ENCODE peak calls at places on chromosomes 11 and 22, in eight cellular contexts. D is right lobe of liver; I is kidney; F is thoracic aorta; M is keratinocyte; R is stomach; P is H9; Y is CD4-positive, alpha-beta memory T cell. N is an unnamed sample. For H3K9me3, the result is how much of the 10 kb centered on the place peaks cover.

GRCh38 chr11:128733440-128734115 is 39.7 kb downstream of the FLI1 start:
- DNase-seq in F (no peak), R (no peak), D (no peak), M (no peak), P (peak), Y (no peak), I (no peak), N (no peak)

GRCh38 chr11:64787526-64788320 is 9.4 kb upstream of the SF1 start:
- DNase-seq in M (no peak), R (peak), Y (peak), F (no peak), P (peak), I (peak), D (peak), N (peak)

GRCh38 chr11:93783767-93784151 is 323 bp upstream of the MED17 start:
- DNase-seq in F (no peak), I (no peak), M (no peak), Y (no peak), D (no peak), R (no peak), P (no peak), N (no peak)

GRCh38 chr11:115275045-115275444 is 229.2 kb downstream of the CADM1 start:
- DNase-seq in M (no peak), F (no peak), D (no peak), Y (no peak), I (no peak), R (no peak), P (no peak), N (no peak)

GRCh38 chr22:40322818-40323447 is 23.4 kb upstream of the ADSL start:
- DNase-seq in I (no peak), M (no peak), Y (no peak), R (no peak), P (no peak), F (no peak), D (no peak), N (no peak)

GRCh38 chr22:47177334-47177815 is 414.9 kb downstream of the TBC1D22A start:
- DNase-seq in M (no peak), P (peak), D (no peak), Y (no peak), F (no peak), R (no peak), I (peak), N (peak)

GRCh38 chr22:47203554-47203991 is 441.1 kb downstream of the TBC1D22A start:
- DNase-seq in R (peak), P (no peak), D (peak), F (no peak), M (no peak), Y (no peak), I (no peak), N (no peak)

GRCh38 chr22:42683599-42684283 is 34.5 kb upstream of the CYB5R3 start:
- DNase-seq in Y (no peak), D (no peak), R (no peak), P (no peak), M (no peak), I (peak), F (no peak), N (no peak)

GRCh38 chr22:27133951-27134664 is 476.7 kb downstream of the MIAT start:
- DNase-seq in F (no peak), Y (no peak), R (peak), P (no peak), I (no peak), M (peak), D (no peak), N (peak)

GRCh38 chr11:15704064-15704463 is 589.3 kb downstream of the INSC start:
- DNase-seq in Y (no peak), D (no peak), I (no peak), R (peak), F (no peak), P (no peak), M (no peak), N (no peak)

GRCh38 chr22:19463491-19464469 is 15.2 kb downstream of the UFD1 start:
- DNase-seq in R (no peak), D (no peak), F (no peak), M (peak), I (peak), P (no peak), Y (no peak), N (no peak)

GRCh38 chr11:72871089-72871488 is 56.9 kb downstream of the ATG16L2 start:
- DNase-seq in M (no peak), I (no peak), Y (no peak), P (no peak), D (no peak), R (no peak), F (no peak), N (no peak)

GRCh38 chr11:68749501-68750196 is 1.7 kb downstream of the TESMIN start:
- DNase-seq in D (no peak), I (no peak), M (no peak), Y (no peak), F (no peak), R (no peak), P (peak), N (no peak)

GRCh38 chr22:47757741-47758140 is 995.3 kb downstream of the TBC1D22A start:
- DNase-seq in I (no peak), F (no peak), D (no peak), Y (no peak), R (no peak), M (no peak), P (no peak), N (no peak)

GRCh38 chr11:122910775-122911174 is 28.2 kb downstream of the JHY start:
- DNase-seq in D (no peak), Y (no peak), R (no peak), F (no peak), M (no peak), P (no peak), I (no peak), N (no peak)

GRCh38 chr22:27980424-27981148 is 61.5 kb upstream of the PITPNB start:
- DNase-seq in D (peak), I (no peak), P (peak), F (no peak), R (no peak), M (no peak), Y (no peak), N (no peak)

GRCh38 chr22:39431821-39432251 is 25.0 kb upstream of the MGAT3 start:
- DNase-seq in I (peak), M (no peak), Y (no peak), R (no peak), F (peak), P (no peak), D (no peak), N (no peak)

GRCh38 chr11:99368579-99368978 is 347.8 kb downstream of the CNTN5 start:
- DNase-seq in P (no peak), Y (no peak), D (no peak), R (no peak), F (no peak), M (no peak), I (no peak), N (no peak)

GRCh38 chr11:118051611-118052461 is 25.0 kb upstream of the TMPRSS4 start:
- DNase-seq in M (no peak), Y (peak), R (peak), F (no peak), P (no peak), D (peak), I (no peak), N (no peak)

GRCh38 chr11:33376331-33377099 is 119.3 kb downstream of the HIPK3 start:
- DNase-seq in P (peak), M (no peak), D (no peak), Y (no peak), I (peak), F (no peak), R (no peak), N (no peak)

GRCh38 chr11:3174387-3174786 is 9.3 kb upstream of the OSBPL5 start:
- DNase-seq in I (no peak), M (no peak), D (no peak), Y (no peak), F (no peak), P (no peak), R (no peak), N (no peak)

GRCh38 chr11:35617687-35618496 is at the start of gene FJX1:
- DNase-seq in D (peak), F (no peak), M (no peak), R (no peak), P (peak), Y (peak), I (peak), N (no peak)

GRCh38 chr11:94938399-94939055 is 34.8 kb downstream of the CWC15 start:
- DNase-seq in M (no peak), P (no peak), D (peak), Y (no peak), R (no peak), F (no peak), I (peak), N (peak)

GRCh38 chr11:121899534-121899933 is 216.5 kb downstream of the BLID start:
- DNase-seq in F (no peak), D (no peak), I (no peak), P (no peak), R (no peak), M (no peak), Y (no peak), N (no peak)

GRCh38 chr11:117597083-117597482 is 199.9 kb downstream of the DSCAML1 start:
- DNase-seq in R (no peak), P (peak), M (peak), F (no peak), D (no peak), Y (peak), I (no peak), N (no peak)

GRCh38 chr11:2511421-2512369 is 66.9 kb downstream of the KCNQ1 start:
- DNase-seq in R (peak), I (peak), F (no peak), Y (no peak), D (peak), P (no peak), M (no peak), N (no peak)

GRCh38 chr11:73965076-73965763 is 14.4 kb downstream of the DNAJB13 start:
- DNase-seq in D (no peak), P (no peak), I (no peak), M (no peak), F (no peak), Y (no peak), R (no peak), N (no peak)

GRCh38 chr11:17750013-17750816 is 15.6 kb downstream of the KCNC1 start:
- DNase-seq in R (no peak), F (no peak), I (peak), M (no peak), D (no peak), Y (no peak), P (no peak), N (no peak)

GRCh38 chr22:43478621-43479285 is 66.9 kb downstream of the MPPED1 start:
- DNase-seq in F (no peak), I (peak), R (no peak), D (no peak), M (no peak), P (no peak), Y (no peak), N (no peak)

GRCh38 chr11:45928535-45929215 is 6.2 kb downstream of the LARGE2 start:
- DNase-seq in R (no peak), P (peak), I (peak), D (peak), F (no peak), Y (no peak), M (peak), N (no peak)

GRCh38 chr11:50088231-50088630 is 55.6 kb downstream of the OR4C45 start:
- DNase-seq in P (no peak), R (no peak), Y (no peak), I (no peak), M (no peak), D (no peak), F (no peak), N (no peak)
- H3K9me3 ChIP-seq in P (half or more), R (under half), Y (under half), I (under half), M (under half), D (under half), F (under half), N (under half)

GRCh38 chr11:125132071-125132470 is 20.6 kb upstream of the TMEM218 start:
- DNase-seq in R (no peak), I (no peak), D (no peak), P (no peak), M (no peak), Y (no peak), F (no peak), N (no peak)
- H3K9me3 ChIP-seq in R (under half), I (under half), D (under half), P (under half), M (under half), Y (under half), F (under half), N (under half)

DNA sequence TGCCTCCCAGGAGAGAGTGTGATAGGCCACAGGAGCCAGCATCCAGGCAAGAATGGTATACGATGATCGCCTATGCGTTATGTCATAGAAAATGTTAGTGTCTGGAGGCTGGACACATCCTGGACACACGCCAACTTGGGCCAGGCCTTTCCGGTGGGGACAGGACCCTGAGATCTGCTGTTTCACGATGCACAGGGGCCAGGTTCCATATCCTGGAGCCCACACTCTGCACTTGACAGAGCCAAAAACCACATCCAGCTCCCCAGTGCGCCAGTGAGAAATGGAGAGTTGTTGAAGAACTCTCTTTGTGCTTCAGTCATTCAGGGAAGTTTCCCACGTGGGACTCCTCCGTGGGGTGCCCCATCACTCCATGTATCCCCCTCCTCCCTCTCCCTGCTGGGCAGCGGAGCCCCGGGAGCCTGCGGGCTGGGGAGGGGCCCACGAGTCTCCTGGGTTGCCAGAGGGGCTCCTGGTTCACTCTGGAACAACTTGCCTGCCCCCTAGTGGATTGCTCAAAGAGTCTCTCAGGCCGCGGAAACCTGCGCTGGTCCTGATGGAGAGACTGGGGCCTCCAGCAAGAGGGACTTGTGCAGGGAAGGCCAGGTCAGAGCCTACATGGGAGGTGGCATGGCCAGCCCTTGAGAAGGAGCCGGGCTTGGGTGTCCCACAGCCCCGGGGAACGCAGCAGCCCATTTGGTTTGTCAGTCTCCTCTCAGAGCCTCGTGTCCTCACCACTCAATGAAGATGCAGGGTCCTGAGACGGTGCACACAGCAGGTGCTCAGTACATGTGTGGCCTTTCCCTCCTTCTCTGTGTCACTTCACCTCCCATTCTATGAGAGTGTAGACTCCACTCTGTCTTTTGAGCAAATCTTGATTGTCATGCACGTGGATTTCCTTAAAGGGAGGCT is 10.2 kb upstream of the LRRC32 start:
- DNase-seq in Y (peak), F (no peak), D (peak), M (no peak), I (no peak), P (peak), R (peak), N (peak)
- H3K9me3 ChIP-seq in Y (under half), F (under half), D (under half), M (under half), I (under half), P (under half), R (under half), N (under half)

GRCh38 chr11:1092145-1092670 is 17.5 kb downstream of the MUC2 start:
- DNase-seq in I (peak), M (no peak), Y (no peak), D (no peak), P (no peak), R (no peak), F (no peak), N (no peak)

GRCh38 chr11:1089738-1090599 is 15.3 kb downstream of the MUC2 start:
- DNase-seq in F (no peak), Y (no peak), P (no peak), D (no peak), M (no peak), I (peak), R (no peak), N (no peak)

GRCh38 chr11:1092919-1093318 is 18.2 kb downstream of the MUC2 start:
- DNase-seq in D (no peak), P (no peak), M (no peak), Y (no peak), F (no peak), I (no peak), R (no peak), N (no peak)

GRCh38 chr11:1090600-1091331 is 16.1 kb downstream of the MUC2 start:
- DNase-seq in M (no peak), D (no peak), R (no peak), P (no peak), F (no peak), I (peak), Y (no peak), N (no peak)

GRCh38 chr11:1091332-1092083 is 16.8 kb downstream of the MUC2 start:
- DNase-seq in R (no peak), I (peak), D (no peak), M (no peak), Y (no peak), F (no peak), P (no peak), N (no peak)
- H3K9me3 ChIP-seq in R (under half), I (under half), D (under half), M (under half), Y (under half), F (under half), P (under half), N (under half)